ENCODE peak calls at places on chromosomes 3 and 15, in nine cellular contexts. M, R, U, J, H, V, B, S and E are unnamed samples.

GRCh38 chr3:129727707-129728106 is 121.2 kb upstream of the PLXND1 start:
- DNase-seq in J (peak), S (no peak), H (peak), B (no peak), M (no peak), U (no peak), V (no peak), R (no peak), E (no peak)

GRCh38 chr3:30602946-30603345 is 3.5 kb upstream of the TGFBR2 start:
- DNase-seq in J (no peak), V (no peak), S (no peak), M (peak), H (no peak), U (no peak), B (no peak), R (no peak), E (no peak)

GRCh38 chr15:38129531-38130199 is 123.0 kb upstream of the SPRED1 start:
- DNase-seq in H (peak), R (peak), M (peak), S (peak), B (peak), V (peak), J (peak), U (no peak), E (peak)

GRCh38 chr15:70049701-70050445 is 47.8 kb downstream of the TLE3 start:
- DNase-seq in M (no peak), S (peak), J (no peak), U (no peak), H (no peak), B (no peak), R (no peak), V (no peak), E (no peak)

GRCh38 chr3:96000963-96001362 is 813.4 kb upstream of the EPHA6 start:
- DNase-seq in B (no peak), S (no peak), H (no peak), M (no peak), V (no peak), R (no peak), U (no peak), J (no peak), E (no peak)

GRCh38 chr15:68386587-68387287 is 45.2 kb downstream of the ITGA11 start:
- DNase-seq in B (no peak), R (peak), H (no peak), J (no peak), V (no peak), U (no peak), S (peak), M (no peak), E (no peak)

GRCh38 chr15:68402432-68403160 is 29.4 kb downstream of the ITGA11 start:
- DNase-seq in S (peak), M (no peak), U (no peak), V (no peak), J (no peak), H (no peak), B (no peak), R (peak), E (no peak)

GRCh38 chr3:150635526-150635925 is 32.4 kb downstream of the SELENOT start:
- DNase-seq in B (no peak), U (peak), H (no peak), S (no peak), J (no peak), M (peak), R (no peak), V (no peak), E (no peak)

GRCh38 chr3:149751551-149751950 is 738 bp downstream of the COMMD2 start:
- DNase-seq in S (no peak), U (peak), H (no peak), B (no peak), J (no peak), R (no peak), V (no peak), M (peak), E (no peak)

GRCh38 chr3:36543276-36543997 is 163.1 kb downstream of the STAC start:
- DNase-seq in V (no peak), M (no peak), U (no peak), H (no peak), B (peak), R (no peak), J (no peak), S (no peak), E (no peak)

GRCh38 chr15:45186771-45187577 is 792 bp downstream of the SHF start:
- DNase-seq in M (no peak), V (no peak), B (no peak), R (no peak), J (no peak), S (no peak), U (peak), H (no peak), E (no peak)

GRCh38 chr3:139830817-139831216 is 104.2 kb upstream of the CLSTN2 start:
- DNase-seq in S (peak), M (no peak), B (no peak), J (no peak), U (no peak), V (no peak), H (no peak), R (no peak), E (no peak)

GRCh38 chr3:129305592-129306091 is 27.0 kb downstream of the HMCES start:
- DNase-seq in M (peak), V (peak), J (peak), R (peak), H (peak), B (peak), U (peak), S (peak), E (peak)

GRCh38 chr3:120147072-120147871 is 53.0 kb upstream of the GSK3B start:
- DNase-seq in H (no peak), J (no peak), R (no peak), M (peak), V (peak), S (no peak), B (no peak), U (peak), E (no peak)

GRCh38 chr3:25448750-25449684 is 21.0 kb downstream of the RARB start:
- DNase-seq in B (peak), U (no peak), H (peak), S (peak), J (peak), V (peak), R (peak), M (no peak), E (no peak)

GRCh38 chr3:195221015-195221853 is 49.7 kb downstream of the XXYLT1 start:
- DNase-seq in M (no peak), B (no peak), V (no peak), R (no peak), H (no peak), S (peak), J (peak), U (no peak), E (no peak)

GRCh38 chr3:193730498-193730897 is 137.5 kb downstream of the OPA1 start:
- DNase-seq in R (no peak), V (no peak), M (no peak), U (no peak), S (no peak), H (no peak), B (no peak), J (no peak), E (no peak)

GRCh38 chr3:27311400-27311799 is 57.8 kb downstream of the NEK10 start:
- DNase-seq in B (peak), J (peak), M (no peak), S (no peak), R (no peak), U (peak), H (peak), V (peak), E (peak)

GRCh38 chr15:81740402-81740801 is 305.4 kb downstream of the MEX3B start:
- DNase-seq in S (no peak), J (peak), M (no peak), H (no peak), V (no peak), B (peak), U (no peak), R (no peak), E (no peak)

GRCh38 chr3:42685363-42685881 is at the start of gene KLHL40:
- DNase-seq in H (no peak), R (no peak), M (no peak), B (no peak), S (peak), V (no peak), U (no peak), J (no peak), E (no peak)

GRCh38 chr15:66829551-66830131 is 127.6 kb downstream of the SMAD6 start:
- DNase-seq in J (no peak), S (no peak), U (no peak), R (no peak), H (no peak), M (no peak), B (no peak), V (no peak), E (no peak)

GRCh38 chr15:77370580-77370979 is 49.3 kb downstream of the PEAK1 start:
- DNase-seq in J (peak), V (no peak), U (no peak), H (no peak), R (no peak), M (no peak), B (peak), S (no peak), E (no peak)

GRCh38 chr15:78298983-78299301 is 467 bp downstream of the SKIC8 start:
- DNase-seq in H (no peak), U (no peak), B (peak), S (no peak), V (no peak), M (peak), J (peak), R (no peak), E (no peak)

GRCh38 chr15:39431371-39431770 is 149.5 kb upstream of the THBS1 start:
- DNase-seq in R (no peak), S (no peak), V (no peak), H (no peak), U (no peak), J (peak), M (no peak), B (peak), E (no peak)

GRCh38 chr3:46383946-46384330 is 13.2 kb downstream of the CCR5 start:
- DNase-seq in J (no peak), R (no peak), B (no peak), S (no peak), M (no peak), V (no peak), U (no peak), H (no peak), E (no peak)

GRCh38 chr3:61877359-61877770 is 316.0 kb downstream of the PTPRG start:
- DNase-seq in R (no peak), M (peak), J (no peak), S (no peak), U (peak), V (peak), H (no peak), B (no peak), E (no peak)

GRCh38 chr15:56176996-56177395 is 66.7 kb downstream of the RFX7 start:
- DNase-seq in V (no peak), S (no peak), H (no peak), U (no peak), R (no peak), M (no peak), J (no peak), B (peak), E (no peak)

GRCh38 chr3:61853912-61854311 is 292.5 kb downstream of the PTPRG start:
- DNase-seq in J (no peak), R (no peak), V (no peak), B (peak), U (no peak), S (no peak), M (no peak), H (no peak), E (peak)

GRCh38 chr15:88388702-88389101 is 78.5 kb downstream of the MRPL46 start:
- DNase-seq in B (no peak), H (no peak), V (no peak), U (peak), S (no peak), M (no peak), J (no peak), R (no peak), E (no peak)

GRCh38 chr15:76345880-76346665 is 9.5 kb downstream of the ISL2 start:
- DNase-seq in M (peak), U (peak), B (no peak), H (peak), J (no peak), V (no peak), S (no peak), R (no peak), E (no peak)

GRCh38 chr15:69718916-69719315 is 266.3 kb downstream of the RPLP1 start:
- DNase-seq in U (no peak), V (no peak), B (no peak), S (no peak), M (no peak), H (no peak), R (peak), J (no peak), E (no peak)

GRCh38 chr15:90571063-90571541 is 41.4 kb downstream of the CRTC3 start:
- DNase-seq in M (peak), H (peak), B (peak), U (no peak), V (no peak), J (no peak), S (no peak), R (peak), E (no peak)

GRCh38 chr3:31356941-31357340 is 175.8 kb upstream of the STT3B start:
- DNase-seq in B (peak), M (no peak), J (peak), U (peak), R (no peak), H (no peak), S (no peak), V (no peak), E (no peak)

GRCh38 chr3:122094693-122095092 is 39.5 kb downstream of the CD86 start:
- DNase-seq in M (peak), H (no peak), R (no peak), S (no peak), V (no peak), U (no peak), B (no peak), J (no peak), E (no peak)

GRCh38 chr3:127590593-127591477 is at the start of gene TPRA1:
- DNase-seq in B (peak), U (peak), S (peak), R (peak), V (peak), J (peak), H (peak), M (peak), E (peak)

GRCh38 chr3:112582242-112582874 is 20.5 kb downstream of the SLC35A5 start:
- DNase-seq in B (peak), V (peak), H (peak), M (peak), J (peak), S (peak), R (no peak), U (peak), E (no peak)

GRCh38 chr3:53040361-53040820 is 5.5 kb downstream of the SFMBT1 start:
- DNase-seq in U (no peak), J (peak), H (no peak), S (no peak), B (no peak), V (no peak), R (no peak), M (no peak), E (no peak)

GRCh38 chr15:80455668-80456442 is 51.7 kb downstream of the ARNT2 start:
- DNase-seq in H (peak), M (peak), V (peak), B (peak), S (peak), U (peak), R (peak), J (peak), E (peak)

GRCh38 chr3:49413338-49413734 is 1.1 kb downstream of the TCTA start:
- DNase-seq in U (no peak), M (no peak), V (no peak), S (no peak), H (no peak), R (no peak), B (no peak), J (no peak), E (no peak)

GRCh38 chr3:49410844-49411549 is 779 bp downstream of the RHOA start:
- DNase-seq in U (no peak), S (no peak), H (no peak), R (no peak), B (no peak), J (no peak), M (no peak), V (peak), E (no peak)

GRCh38 chr3:49411968-49412631 is at the start of the genes RHOA and TCTA:
- DNase-seq in R (peak), B (peak), H (peak), J (peak), S (peak), M (peak), V (peak), U (peak), E (peak)

GRCh38 chr3:49411550-49411967 is 217 bp downstream of the RHOA start:
- DNase-seq in S (peak), M (peak), B (no peak), R (peak), H (no peak), U (peak), J (no peak), V (no peak), E (no peak)

DNA sequence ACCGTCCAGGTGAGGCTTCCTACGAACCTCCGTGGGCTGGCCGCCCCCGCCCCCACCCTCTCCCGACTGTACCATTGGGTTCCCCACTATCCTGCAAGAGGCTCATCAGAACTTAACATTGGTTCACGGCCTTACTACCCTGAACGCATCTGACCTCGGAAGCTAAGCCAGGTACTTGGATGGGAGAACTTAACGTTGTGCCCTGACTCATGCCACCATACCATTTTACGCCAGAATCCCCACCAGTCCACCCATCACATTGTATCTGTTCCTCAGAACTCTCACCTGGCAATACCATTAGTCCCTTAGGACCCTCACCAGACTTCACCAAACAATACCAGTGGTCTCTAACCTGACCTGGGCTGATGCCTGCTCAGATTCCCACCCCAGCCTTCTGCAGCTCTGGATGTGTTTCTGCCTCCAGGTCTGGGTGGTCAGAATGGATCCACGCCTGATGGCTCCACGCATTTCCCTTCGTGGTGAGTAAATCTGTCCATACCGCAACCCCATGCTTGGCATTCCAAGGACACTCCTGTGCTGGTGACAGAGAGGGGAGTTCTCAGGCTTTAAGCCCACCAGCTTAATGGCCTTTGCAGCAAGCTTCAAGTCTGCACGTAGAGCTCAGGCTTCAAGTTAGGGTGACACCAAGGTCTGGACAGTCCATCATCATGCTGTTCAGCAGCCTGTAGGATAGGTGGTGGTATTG is 562 bp downstream of the TCTA start:
- DNase-seq in J (no peak), U (no peak), M (no peak), B (no peak), S (no peak), H (no peak), V (no peak), R (no peak), E (no peak)
- TF ChIP-seq CTCF in J (no peak), U (no peak), M (no peak), B (no peak), S (no peak), H (no peak), V (no peak), R (no peak), E (no peak)

GRCh38 chr3:143217283-143217682 is 97.7 kb downstream of the CHST2 start:
- DNase-seq in B (no peak), J (no peak), S (no peak), R (no peak), V (no peak), M (no peak), U (no peak), H (no peak), E (no peak)

GRCh38 chr3:143221446-143221845 is 101.9 kb downstream of the CHST2 start:
- DNase-seq in B (no peak), R (no peak), H (no peak), V (no peak), M (peak), S (no peak), J (no peak), U (no peak), E (no peak)

GRCh38 chr3:143220745-143221144 is 101.2 kb downstream of the CHST2 start:
- DNase-seq in V (no peak), H (no peak), S (no peak), U (no peak), J (no peak), M (peak), B (no peak), R (no peak), E (no peak)

GRCh38 chr3:143218176-143218575 is 98.6 kb downstream of the CHST2 start:
- DNase-seq in J (no peak), B (no peak), M (no peak), S (no peak), U (no peak), H (no peak), V (no peak), R (no peak), E (no peak)

GRCh38 chr3:143216709-143217182 is 97.2 kb downstream of the CHST2 start:
- DNase-seq in J (no peak), U (no peak), H (no peak), M (no peak), R (no peak), B (peak), V (no peak), S (no peak), E (no peak)
- H3K4me3 ChIP-seq in J (no peak), U (no peak), H (no peak), M (no peak), R (no peak), B (no peak), V (no peak), S (no peak), E (no peak)

DNA sequence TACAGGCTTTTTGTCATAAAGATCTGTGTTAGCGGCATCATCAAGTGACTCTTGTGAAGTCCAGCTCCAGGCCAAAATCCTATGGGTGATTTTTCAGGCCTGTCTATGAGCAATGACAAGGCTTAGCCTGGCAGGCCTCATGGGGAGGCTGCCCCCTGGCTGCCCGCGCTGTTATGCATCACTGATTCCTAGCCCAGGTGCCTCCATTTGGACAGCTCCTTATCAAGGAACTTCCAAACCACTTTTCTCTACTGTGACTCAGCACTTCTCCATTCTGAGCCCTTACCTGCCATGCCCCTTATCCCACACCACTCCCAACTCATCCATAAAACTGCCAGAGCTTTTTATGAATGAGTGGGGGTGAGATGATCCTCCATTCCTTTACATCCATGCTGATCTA is 91.5 kb upstream of the C3orf80 start:
- DNase-seq in M (no peak), S (no peak), B (no peak), J (no peak), U (peak), V (no peak), R (no peak), H (no peak), E (no peak)
- TF ChIP-seq CTCF in M (peak), S (no peak), B (no peak), J (peak), U (peak), V (peak), R (no peak), H (no peak), E (peak)

DNA sequence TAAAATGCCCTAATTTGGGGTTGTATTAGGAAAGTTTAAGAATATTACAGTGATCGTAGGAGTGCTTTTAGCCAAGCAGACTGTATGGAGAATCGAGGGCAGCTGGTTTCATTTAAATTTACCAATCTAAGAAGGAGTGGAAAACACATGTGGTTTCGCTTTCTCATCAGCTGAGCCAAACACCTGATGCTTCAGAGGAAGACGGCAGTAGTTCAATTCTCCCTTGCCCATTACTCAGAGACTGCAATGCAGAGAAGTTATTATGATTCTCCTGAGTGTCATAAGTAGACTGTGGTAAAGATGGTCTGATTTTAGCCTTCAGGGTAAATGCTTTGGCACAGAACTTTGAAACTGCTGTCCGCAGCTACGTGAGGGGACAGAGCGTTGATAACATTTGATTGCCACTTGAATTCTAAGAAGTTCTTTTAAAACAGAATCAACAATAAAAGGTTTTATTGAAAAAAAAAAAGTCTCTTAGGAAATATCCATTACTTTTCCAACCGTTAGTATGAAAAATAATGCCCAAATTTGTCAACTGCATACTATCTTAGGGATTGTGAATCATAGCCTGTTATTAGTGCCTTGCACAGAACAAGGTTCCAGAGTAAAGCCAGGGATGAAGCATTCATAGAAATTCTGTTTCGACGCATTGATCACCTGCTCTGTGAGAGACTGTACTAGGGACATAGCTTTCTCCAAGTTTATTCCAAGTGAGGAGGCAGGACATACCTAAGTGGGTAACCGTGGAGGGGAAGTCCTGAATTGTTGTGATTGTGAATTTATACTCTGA is 25.6 kb downstream of the LYSMD4 start:
- DNase-seq in S (no peak), R (no peak), B (peak), J (peak), V (no peak), H (peak), U (no peak), M (peak), E (peak)
- H3K4me3 ChIP-seq in S (no peak), R (peak), B (peak), J (no peak), V (no peak), H (peak), U (no peak), M (no peak), E (peak)